ENCODE peak calls at places on chromosomes 1 and 21, in ten cellular contexts. O is psoas muscle; B is HFF-Myc; T is posterior vena cava; N is T-helper 9 cell; Y is stimulated activated CD4-positive, alpha-beta T cell treated with anti-CD3 and anti-CD28 coated beads, TNF-alpha, amount 100 ng/mL, for 24 hours; V is HTR-8/SVneo; D is AG10803; P is GM04503; K is CD4-positive, alpha-beta T cell. S is an unnamed sample.

GRCh38 chr1:246624091-246624490 is 57.8 kb downstream of the CNST start:
- DNase-seq in O (no peak), B (no peak), T (no peak), N (no peak), Y (no peak), V (no peak), D (no peak), P (no peak), K (no peak), S (no peak)

GRCh38 chr1:202165267-202165941 is 5.0 kb upstream of the PTPN7 start:
- DNase-seq in O (no peak), B (no peak), T (no peak), N (peak), Y (no peak), V (no peak), D (no peak), P (no peak), K (no peak), S (no peak)

GRCh38 chr1:112869895-112870294 is 86.1 kb downstream of the SLC16A1 start:
- DNase-seq in O (no peak), B (no peak), T (no peak), N (no peak), Y (no peak), V (no peak), D (no peak), P (no peak), K (no peak), S (no peak)

GRCh38 chr1:111402083-111402482 is 25.5 kb downstream of the OVGP1 start:
- DNase-seq in O (no peak), B (no peak), T (no peak), N (no peak), Y (no peak), V (no peak), D (no peak), P (no peak), K (no peak), S (no peak)

GRCh38 chr1:41485605-41486004 is 1.1 kb upstream of the EDN2 start:
- DNase-seq in O (peak), B (no peak), T (no peak), N (no peak), Y (no peak), V (peak), D (peak), P (no peak), K (no peak), S (no peak)

GRCh38 chr1:162670928-162671663 is 38.8 kb downstream of the DDR2 start:
- DNase-seq in O (no peak), B (no peak), T (no peak), N (no peak), Y (no peak), V (no peak), D (peak), P (peak), K (no peak), S (no peak)

GRCh38 chr1:45892068-45892785 is 88.8 kb downstream of the MAST2 start:
- DNase-seq in O (no peak), B (peak), T (no peak), N (no peak), Y (no peak), V (peak), D (peak), P (peak), K (no peak), S (peak)

GRCh38 chr1:201745023-201745422 is 83.9 kb upstream of the IPO9 start:
- DNase-seq in O (no peak), B (no peak), T (no peak), N (no peak), Y (no peak), V (no peak), D (peak), P (no peak), K (no peak), S (no peak)

GRCh38 chr1:90198616-90199015 is 203.7 kb downstream of the ZNF326 start:
- DNase-seq in O (no peak), B (no peak), T (no peak), N (no peak), Y (no peak), V (no peak), D (no peak), P (no peak), K (no peak), S (no peak)

GRCh38 chr1:63663301-63663700 is 70.1 kb downstream of the PGM1 start:
- DNase-seq in O (no peak), B (no peak), T (no peak), N (no peak), Y (no peak), V (no peak), D (peak), P (no peak), K (no peak), S (no peak)

GRCh38 chr21:15009964-15010363 is 54.8 kb downstream of the NRIP1 start:
- DNase-seq in O (no peak), B (no peak), T (no peak), N (no peak), Y (no peak), V (no peak), D (peak), P (no peak), K (no peak), S (peak)

GRCh38 chr1:184647471-184647870 is 107.2 kb downstream of the EDEM3 start:
- DNase-seq in O (no peak), B (no peak), T (no peak), N (no peak), Y (no peak), V (no peak), D (no peak), P (no peak), K (no peak), S (no peak)

GRCh38 chr1:119774746-119775495 is 6.2 kb upstream of the HMGCS2 start:
- DNase-seq in O (no peak), B (no peak), T (no peak), N (no peak), Y (no peak), V (no peak), D (no peak), P (no peak), K (no peak), S (no peak)

GRCh38 chr21:15732996-15733329 is 3.2 kb downstream of the USP25 start:
- DNase-seq in O (no peak), B (no peak), T (no peak), N (no peak), Y (no peak), V (no peak), D (no peak), P (no peak), K (no peak), S (no peak)

GRCh38 chr21:38263493-38263892 is 6.7 kb downstream of the KCNJ15 start:
- DNase-seq in O (no peak), B (no peak), T (no peak), N (no peak), Y (no peak), V (no peak), D (peak), P (no peak), K (no peak), S (no peak)

GRCh38 chr1:59290173-59290954 is 6.5 kb upstream of the FGGY start:
- DNase-seq in O (peak), B (no peak), T (no peak), N (no peak), Y (no peak), V (peak), D (no peak), P (no peak), K (no peak), S (no peak)

GRCh38 chr1:230204852-230205251 is 137.8 kb downstream of the GALNT2 start:
- DNase-seq in O (no peak), B (no peak), T (no peak), N (no peak), Y (no peak), V (no peak), D (no peak), P (no peak), K (no peak), S (no peak)

GRCh38 chr1:202972046-202972445 is 5.0 kb upstream of the CYB5R1 start:
- DNase-seq in O (no peak), B (no peak), T (no peak), N (no peak), Y (no peak), V (no peak), D (no peak), P (no peak), K (no peak), S (no peak)

GRCh38 chr1:243325305-243325890 is 69.6 kb downstream of the SDCCAG8 start:
- DNase-seq in O (no peak), B (peak), T (no peak), N (no peak), Y (peak), V (peak), D (peak), P (peak), K (no peak), S (peak)

GRCh38 chr1:192950926-192951325 is 108.2 kb downstream of the UCHL5 start:
- DNase-seq in O (no peak), B (no peak), T (no peak), N (no peak), Y (no peak), V (no peak), D (no peak), P (no peak), K (no peak), S (no peak)

GRCh38 chr1:202576816-202577215 is 133.4 kb downstream of the SYT2 start:
- DNase-seq in O (no peak), B (peak), T (no peak), N (no peak), Y (no peak), V (no peak), D (peak), P (peak), K (no peak), S (peak)

GRCh38 chr1:10424034-10424433 is 6.2 kb upstream of the CENPS start:
- DNase-seq in O (peak), B (no peak), T (peak), N (no peak), Y (no peak), V (no peak), D (peak), P (peak), K (no peak), S (no peak)

GRCh38 chr1:34984435-34985062 is 598 bp downstream of the TMEM35B start:
- DNase-seq in O (peak), B (no peak), T (peak), N (peak), Y (peak), V (peak), D (peak), P (no peak), K (no peak), S (no peak)

S was measured in non-pigmented ciliary epithelial cell.